ENCODE peak calls at places on chromosomes 4 and X, in four cellular contexts. One of them, this sample, is unnamed. For H3K9me3, the result is how much of the 10 kb centered on the place peaks cover.

GRCh38 chrX:129717902-129718301 is 20.9 kb upstream of the XPNPEP2 start:
- DNase-seq in effector memory CD4-positive, alpha-beta T cell: no peak
- DNase-seq in SK-N-SH: no peak
- DNase-seq in right cardiac atrium: no peak
- DNase-seq in this sample: no peak

GRCh38 chrX:56738670-56739069 is 9.6 kb downstream of the NBDY start:
- DNase-seq in effector memory CD4-positive, alpha-beta T cell: no peak
- DNase-seq in right cardiac atrium: no peak
- DNase-seq in SK-N-SH: no peak
- DNase-seq in this sample: no peak

GRCh38 chr4:3746701-3747581 is 19.2 kb upstream of the ADRA2C start:
- DNase-seq in right cardiac atrium: peak
- DNase-seq in effector memory CD4-positive, alpha-beta T cell: no peak
- DNase-seq in SK-N-SH: no peak
- DNase-seq in this sample: no peak

GRCh38 chr4:138263438-138263837 is 21.3 kb upstream of the SLC7A11 start:
- DNase-seq in right cardiac atrium: no peak
- DNase-seq in effector memory CD4-positive, alpha-beta T cell: no peak
- DNase-seq in SK-N-SH: no peak
- DNase-seq in this sample: no peak

GRCh38 chr4:40292313-40292759 is 42.8 kb upstream of the CHRNA9 start:
- DNase-seq in effector memory CD4-positive, alpha-beta T cell: no peak
- DNase-seq in right cardiac atrium: no peak
- DNase-seq in SK-N-SH: no peak
- DNase-seq in this sample: no peak

GRCh38 chr4:74456056-74456744 is 11.3 kb downstream of the AREG start:
- DNase-seq in right cardiac atrium: no peak
- DNase-seq in effector memory CD4-positive, alpha-beta T cell: no peak
- DNase-seq in SK-N-SH: no peak
- DNase-seq in this sample: no peak

GRCh38 chrX:10569946-10570345 is 50.4 kb downstream of the MID1 start:
- DNase-seq in right cardiac atrium: no peak
- DNase-seq in SK-N-SH: no peak
- DNase-seq in effector memory CD4-positive, alpha-beta T cell: no peak
- DNase-seq in this sample: no peak

GRCh38 chr4:29560452-29560851 is 1159.7 kb upstream of the PCDH7 start:
- DNase-seq in right cardiac atrium: no peak
- DNase-seq in SK-N-SH: no peak
- DNase-seq in effector memory CD4-positive, alpha-beta T cell: no peak
- DNase-seq in this sample: no peak

GRCh38 chr4:186037692-186038658 is 31.0 kb upstream of the TLR3 start:
- DNase-seq in effector memory CD4-positive, alpha-beta T cell: no peak
- DNase-seq in SK-N-SH: peak
- DNase-seq in right cardiac atrium: no peak
- DNase-seq in this sample: no peak

GRCh38 chr4:4990857-4991540 is 28.3 kb downstream of the CYTL1 start:
- DNase-seq in SK-N-SH: peak
- DNase-seq in right cardiac atrium: peak
- DNase-seq in effector memory CD4-positive, alpha-beta T cell: no peak
- DNase-seq in this sample: no peak

GRCh38 chr4:73617256-73617655 is 3.0 kb downstream of the RASSF6 start:
- DNase-seq in SK-N-SH: no peak
- DNase-seq in right cardiac atrium: no peak
- DNase-seq in effector memory CD4-positive, alpha-beta T cell: no peak
- DNase-seq in this sample: no peak

GRCh38 chrX:66918511-66918910 is 279.6 kb upstream of the EDA2R start:
- DNase-seq in right cardiac atrium: no peak
- DNase-seq in SK-N-SH: no peak
- DNase-seq in effector memory CD4-positive, alpha-beta T cell: no peak
- DNase-seq in this sample: no peak

GRCh38 chr4:3767569-3768288 is 1.5 kb downstream of the ADRA2C start:
- DNase-seq in SK-N-SH: peak
- DNase-seq in right cardiac atrium: peak
- DNase-seq in effector memory CD4-positive, alpha-beta T cell: no peak
- DNase-seq in this sample: no peak

GRCh38 chr4:155441475-155441874 is 64.7 kb upstream of the MAP9 start:
- DNase-seq in SK-N-SH: no peak
- DNase-seq in effector memory CD4-positive, alpha-beta T cell: no peak
- DNase-seq in right cardiac atrium: no peak
- DNase-seq in this sample: no peak

GRCh38 chrX:132948648-132949260 is 9.7 kb downstream of the HS6ST2 start:
- DNase-seq in SK-N-SH: no peak
- DNase-seq in effector memory CD4-positive, alpha-beta T cell: no peak
- DNase-seq in right cardiac atrium: no peak
- DNase-seq in this sample: no peak

GRCh38 chr4:40736910-40737309 is 12.8 kb upstream of the NSUN7 start:
- DNase-seq in right cardiac atrium: no peak
- DNase-seq in SK-N-SH: peak
- DNase-seq in effector memory CD4-positive, alpha-beta T cell: no peak
- DNase-seq in this sample: no peak

GRCh38 chr4:127698789-127699200 is 31.4 kb upstream of the SLC25A31 start:
- DNase-seq in SK-N-SH: no peak
- DNase-seq in right cardiac atrium: no peak
- DNase-seq in effector memory CD4-positive, alpha-beta T cell: no peak
- DNase-seq in this sample: no peak

GRCh38 chrX:105297041-105297440 is 76.5 kb upstream of the TEX13A start:
- DNase-seq in effector memory CD4-positive, alpha-beta T cell: no peak
- DNase-seq in SK-N-SH: no peak
- DNase-seq in right cardiac atrium: no peak
- DNase-seq in this sample: no peak

GRCh38 chr4:127809173-127809800 is 27.2 kb downstream of the HSPA4L start:
- DNase-seq in effector memory CD4-positive, alpha-beta T cell: no peak
- DNase-seq in right cardiac atrium: no peak
- DNase-seq in SK-N-SH: no peak
- DNase-seq in this sample: no peak

GRCh38 chr4:144732584-144733130 is 86.7 kb downstream of the HHIP start:
- DNase-seq in SK-N-SH: no peak
- DNase-seq in right cardiac atrium: no peak
- DNase-seq in effector memory CD4-positive, alpha-beta T cell: no peak
- DNase-seq in this sample: no peak

GRCh38 chrX:63967541-63967940 is 182.5 kb upstream of the ARHGEF9 start:
- DNase-seq in SK-N-SH: no peak
- DNase-seq in effector memory CD4-positive, alpha-beta T cell: no peak
- DNase-seq in right cardiac atrium: no peak
- DNase-seq in this sample: no peak

GRCh38 chrX:25191403-25191802 is 175.6 kb upstream of the ARX start:
- DNase-seq in right cardiac atrium: no peak
- DNase-seq in effector memory CD4-positive, alpha-beta T cell: no peak
- DNase-seq in SK-N-SH: no peak
- DNase-seq in this sample: no peak

GRCh38 chr4:37635155-37635554 is 51.0 kb downstream of the RELL1 start:
- DNase-seq in effector memory CD4-positive, alpha-beta T cell: no peak
- DNase-seq in right cardiac atrium: no peak
- DNase-seq in SK-N-SH: no peak
- DNase-seq in this sample: no peak

GRCh38 chr4:84905646-84906045 is 60.8 kb downstream of the WDFY3 start:
- DNase-seq in right cardiac atrium: no peak
- DNase-seq in effector memory CD4-positive, alpha-beta T cell: no peak
- DNase-seq in SK-N-SH: no peak
- DNase-seq in this sample: no peak

GRCh38 chr4:10664408-10664807 is 20.2 kb downstream of the CLNK start:
- DNase-seq in SK-N-SH: no peak
- DNase-seq in right cardiac atrium: peak
- DNase-seq in effector memory CD4-positive, alpha-beta T cell: no peak
- DNase-seq in this sample: no peak

GRCh38 chrX:48558270-48558669 is 16.0 kb upstream of the RBM3 start:
- DNase-seq in SK-N-SH: no peak
- DNase-seq in right cardiac atrium: no peak
- DNase-seq in effector memory CD4-positive, alpha-beta T cell: no peak
- DNase-seq in this sample: no peak

GRCh38 chrX:71532078-71532752 is 689 bp upstream of the OGT start:
- DNase-seq in right cardiac atrium: no peak
- DNase-seq in effector memory CD4-positive, alpha-beta T cell: peak
- DNase-seq in SK-N-SH: no peak
- DNase-seq in this sample: peak

GRCh38 chrX:28223991-28224390 is 242.7 kb upstream of the DCAF8L1 start:
- DNase-seq in SK-N-SH: no peak
- DNase-seq in right cardiac atrium: no peak
- DNase-seq in effector memory CD4-positive, alpha-beta T cell: no peak
- DNase-seq in this sample: no peak

GRCh38 chr4:142600952-142601351 is 245.1 kb downstream of the INPP4B start:
- DNase-seq in effector memory CD4-positive, alpha-beta T cell: no peak
- DNase-seq in SK-N-SH: no peak
- DNase-seq in right cardiac atrium: no peak
- DNase-seq in this sample: no peak

GRCh38 chrX:150348365-150348764 is 14.8 kb upstream of the MAMLD1 start:
- DNase-seq in right cardiac atrium: no peak
- DNase-seq in effector memory CD4-positive, alpha-beta T cell: no peak
- DNase-seq in SK-N-SH: no peak
- DNase-seq in this sample: no peak

GRCh38 chr4:186902361-186902760 is 178.7 kb upstream of the FAT1 start:
- DNase-seq in SK-N-SH: no peak
- DNase-seq in effector memory CD4-positive, alpha-beta T cell: no peak
- DNase-seq in right cardiac atrium: no peak
- DNase-seq in this sample: no peak

GRCh38 chr4:100933628-100934027 is 413.7 kb downstream of the PPP3CA start:
- DNase-seq in right cardiac atrium: no peak
- DNase-seq in effector memory CD4-positive, alpha-beta T cell: no peak
- DNase-seq in SK-N-SH: no peak
- DNase-seq in this sample: no peak

GRCh38 chrX:119686087-119686639 is 6.8 kb downstream of the SEPTIN6 start:
- DNase-seq in right cardiac atrium: no peak
- DNase-seq in effector memory CD4-positive, alpha-beta T cell: no peak
- DNase-seq in SK-N-SH: peak
- DNase-seq in this sample: no peak

GRCh38 chrX:3550160-3550765 is 163.2 kb downstream of the PRKX start:
- DNase-seq in SK-N-SH: no peak
- DNase-seq in right cardiac atrium: no peak
- DNase-seq in effector memory CD4-positive, alpha-beta T cell: no peak
- DNase-seq in this sample: no peak

GRCh38 chr4:16843831-16844508 is 54.5 kb downstream of the LDB2 start:
- DNase-seq in SK-N-SH: no peak
- DNase-seq in effector memory CD4-positive, alpha-beta T cell: no peak
- DNase-seq in right cardiac atrium: no peak
- DNase-seq in this sample: no peak

GRCh38 chrX:14362731-14363130 is 166.6 kb upstream of the GLRA2 start:
- DNase-seq in right cardiac atrium: no peak
- DNase-seq in SK-N-SH: no peak
- DNase-seq in effector memory CD4-positive, alpha-beta T cell: no peak
- DNase-seq in this sample: no peak

GRCh38 chrX:132086717-132087116 is 41.1 kb downstream of the FRMD7 start:
- DNase-seq in right cardiac atrium: no peak
- DNase-seq in SK-N-SH: no peak
- DNase-seq in effector memory CD4-positive, alpha-beta T cell: no peak
- DNase-seq in this sample: no peak

GRCh38 chr4:102308032-102308799 is 37.1 kb downstream of the SLC39A8 start:
- DNase-seq in effector memory CD4-positive, alpha-beta T cell: no peak
- DNase-seq in right cardiac atrium: no peak
- DNase-seq in SK-N-SH: no peak
- DNase-seq in this sample: no peak

GRCh38 chrX:156003486-156004185 is 6.1 kb downstream of the IL9R start:
- DNase-seq in SK-N-SH: no peak
- DNase-seq in effector memory CD4-positive, alpha-beta T cell: no peak
- DNase-seq in right cardiac atrium: no peak
- DNase-seq in this sample: no peak

GRCh38 chrX:156001001-156001666 is 3.6 kb downstream of the IL9R start:
- DNase-seq in right cardiac atrium: no peak
- DNase-seq in effector memory CD4-positive, alpha-beta T cell: no peak
- DNase-seq in SK-N-SH: no peak
- DNase-seq in this sample: no peak

GRCh38 chrX:156002517-156002916 is 5.0 kb downstream of the IL9R start:
- DNase-seq in effector memory CD4-positive, alpha-beta T cell: no peak
- DNase-seq in SK-N-SH: no peak
- DNase-seq in right cardiac atrium: no peak
- DNase-seq in this sample: no peak

GRCh38 chrX:156000361-156000926 is 2.9 kb downstream of the IL9R start:
- DNase-seq in SK-N-SH: no peak
- DNase-seq in right cardiac atrium: no peak
- DNase-seq in effector memory CD4-positive, alpha-beta T cell: no peak
- DNase-seq in this sample: no peak

DNA sequence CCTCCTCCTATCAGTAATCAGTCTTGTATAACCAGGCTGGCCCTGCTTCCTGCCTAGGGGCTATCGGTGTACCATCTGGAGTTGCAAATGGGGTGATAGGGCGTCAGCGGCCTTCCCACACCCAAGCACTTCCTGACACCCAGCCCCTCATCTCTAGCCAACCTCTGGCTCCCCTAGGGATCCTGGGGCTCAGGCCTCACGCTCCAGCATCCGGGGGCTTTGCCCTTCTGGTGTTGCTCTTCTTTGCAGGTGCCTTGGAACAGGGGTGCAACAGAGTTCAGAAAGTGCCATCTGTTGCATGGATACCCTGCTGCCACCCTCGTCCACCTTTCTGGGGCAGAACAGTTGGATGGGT is 4.1 kb downstream of the IL9R start:
- DNase-seq in right cardiac atrium: no peak
- DNase-seq in SK-N-SH: peak
- DNase-seq in effector memory CD4-positive, alpha-beta T cell: no peak
- DNase-seq in this sample: no peak
- H3K9me3 ChIP-seq in right cardiac atrium: under half
- H3K9me3 ChIP-seq in SK-N-SH: under half
- H3K9me3 ChIP-seq in effector memory CD4-positive, alpha-beta T cell: under half
- H3K9me3 ChIP-seq in this sample: under half

GRCh38 chr4:20074450-20074849 is 177.3 kb upstream of the SLIT2 start:
- DNase-seq in right cardiac atrium: no peak
- DNase-seq in effector memory CD4-positive, alpha-beta T cell: no peak
- DNase-seq in SK-N-SH: no peak
- DNase-seq in this sample: no peak
- H3K9me3 ChIP-seq in right cardiac atrium: under half
- H3K9me3 ChIP-seq in effector memory CD4-positive, alpha-beta T cell: under half
- H3K9me3 ChIP-seq in SK-N-SH: under half
- H3K9me3 ChIP-seq in this sample: under half

DNA sequence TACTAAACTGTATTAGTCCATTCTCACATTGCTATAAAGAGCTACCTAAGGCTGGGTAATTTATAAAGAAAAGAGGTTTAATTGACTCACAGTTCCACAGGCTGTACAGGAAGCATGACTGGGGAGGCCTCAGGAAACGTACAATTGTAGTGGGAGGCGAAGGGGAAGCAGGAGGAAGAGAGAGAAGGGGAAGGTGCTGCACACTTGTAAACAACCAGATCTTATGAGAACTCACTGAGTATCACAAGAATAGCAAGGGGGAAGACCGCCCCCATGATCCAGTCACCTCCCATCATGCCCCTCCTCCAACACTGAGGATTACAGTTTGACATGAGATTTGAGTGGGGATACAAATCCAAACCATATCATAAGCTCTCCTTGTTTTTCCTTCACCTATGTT is 40.9 kb downstream of the RPA4 start:
- DNase-seq in SK-N-SH: no peak
- DNase-seq in effector memory CD4-positive, alpha-beta T cell: no peak
- DNase-seq in right cardiac atrium: no peak
- DNase-seq in this sample: no peak
- H3K9me3 ChIP-seq in SK-N-SH: under half
- H3K9me3 ChIP-seq in effector memory CD4-positive, alpha-beta T cell: under half
- H3K9me3 ChIP-seq in right cardiac atrium: under half
- H3K9me3 ChIP-seq in this sample: under half

GRCh38 chrX:40175416-40176255 is 77.9 kb upstream of the BCOR start:
- DNase-seq in effector memory CD4-positive, alpha-beta T cell: peak
- DNase-seq in right cardiac atrium: peak
- DNase-seq in SK-N-SH: peak
- DNase-seq in this sample: peak
- H3K9me3 ChIP-seq in effector memory CD4-positive, alpha-beta T cell: under half
- H3K9me3 ChIP-seq in right cardiac atrium: under half
- H3K9me3 ChIP-seq in SK-N-SH: under half
- H3K9me3 ChIP-seq in this sample: under half

This sample was measured in T-helper 17 cell.